ENCODE peak calls at places on chromosomes 6 and 20, in ten cellular contexts. F, J, I, V, M, A, K, Q, L and R are unnamed samples.

GRCh38 chr6:33621396-33622388 is 570 bp downstream of the ITPR3 start:
- DNase-seq in F (peak), J (no peak), I (no peak), V (peak), M (no peak), A (peak), K (no peak), Q (no peak), L (peak), R (peak)

GRCh38 chr6:41707565-41708200 is 27.7 kb downstream of the TFEB start:
- DNase-seq in F (no peak), J (no peak), I (no peak), V (no peak), M (no peak), A (no peak), K (no peak), Q (no peak), L (no peak), R (no peak)

GRCh38 chr20:31691646-31692275 is 30.9 kb downstream of the BCL2L1 start:
- DNase-seq in F (no peak), J (no peak), I (no peak), V (no peak), M (no peak), A (peak), K (peak), Q (no peak), L (peak), R (no peak)

GRCh38 chr6:169370666-169371343 is 117.2 kb upstream of the THBS2 start:
- DNase-seq in F (no peak), J (no peak), I (no peak), V (no peak), M (no peak), A (no peak), K (no peak), Q (no peak), L (no peak), R (peak)

GRCh38 chr20:17499041-17499440 is 32.1 kb downstream of the BFSP1 start:
- DNase-seq in F (no peak), J (no peak), I (no peak), V (no peak), M (no peak), A (peak), K (peak), Q (no peak), L (peak), R (peak)

GRCh38 chr6:39430968-39431523 is 108.5 kb upstream of the KCNK16 start:
- DNase-seq in F (peak), J (peak), I (no peak), V (peak), M (no peak), A (no peak), K (no peak), Q (no peak), L (peak), R (peak)

GRCh38 chr20:24273251-24273650 is 196.2 kb upstream of the SYNDIG1 start:
- DNase-seq in F (no peak), J (no peak), I (no peak), V (no peak), M (no peak), A (no peak), K (no peak), Q (no peak), L (no peak), R (no peak)

GRCh38 chr6:70843328-70843918 is 113.4 kb downstream of the B3GAT2 start:
- DNase-seq in F (no peak), J (no peak), I (no peak), V (no peak), M (no peak), A (no peak), K (no peak), Q (no peak), L (no peak), R (no peak)

GRCh38 chr6:47780510-47781356 is 1.1 kb upstream of the OPN5 start:
- DNase-seq in F (peak), J (peak), I (peak), V (peak), M (peak), A (peak), K (peak), Q (no peak), L (peak), R (peak)

GRCh38 chr20:8389381-8390368 is 257.6 kb downstream of the PLCB1 start:
- DNase-seq in F (no peak), J (no peak), I (peak), V (peak), M (peak), A (peak), K (peak), Q (no peak), L (peak), R (peak)

GRCh38 chr20:31542201-31542842 is 28.1 kb downstream of the HM13 start:
- DNase-seq in F (no peak), J (no peak), I (no peak), V (no peak), M (no peak), A (peak), K (no peak), Q (no peak), L (peak), R (peak)

GRCh38 chr6:109834595-109835437 is 143.3 kb upstream of the GPR6 start:
- DNase-seq in F (no peak), J (no peak), I (no peak), V (no peak), M (no peak), A (no peak), K (no peak), Q (no peak), L (no peak), R (no peak)

GRCh38 chr6:73509851-73510250 is 11.0 kb downstream of the EEF1A1 start:
- DNase-seq in F (no peak), J (no peak), I (no peak), V (no peak), M (no peak), A (no peak), K (no peak), Q (no peak), L (no peak), R (no peak)

GRCh38 chr20:2688041-2688591 is 4.5 kb upstream of the EBF4 start:
- DNase-seq in F (peak), J (no peak), I (peak), V (peak), M (peak), A (peak), K (peak), Q (no peak), L (no peak), R (peak)

GRCh38 chr6:125102411-125102810 is 51.2 kb upstream of the TPD52L1 start:
- DNase-seq in F (no peak), J (no peak), I (peak), V (no peak), M (no peak), A (no peak), K (no peak), Q (no peak), L (peak), R (no peak)

GRCh38 chr6:131286469-131287040 is 151.3 kb downstream of the AKAP7 start:
- DNase-seq in F (no peak), J (no peak), I (no peak), V (no peak), M (no peak), A (no peak), K (no peak), Q (no peak), L (no peak), R (no peak)

GRCh38 chr20:2537101-2537500 is 728 bp downstream of the TMC2 start:
- DNase-seq in F (no peak), J (no peak), I (no peak), V (no peak), M (no peak), A (no peak), K (no peak), Q (no peak), L (no peak), R (no peak)

GRCh38 chr6:27422651-27423332 is 34.2 kb downstream of the ZNF391 start:
- DNase-seq in F (no peak), J (no peak), I (peak), V (peak), M (no peak), A (peak), K (peak), Q (no peak), L (no peak), R (no peak)

GRCh38 chr6:5936140-5936539 is 70.6 kb downstream of the NRN1 start:
- DNase-seq in F (no peak), J (no peak), I (no peak), V (no peak), M (no peak), A (no peak), K (no peak), Q (no peak), L (peak), R (no peak)
- H3K4me3 ChIP-seq in F (no peak), J (no peak), I (no peak), V (no peak), M (no peak), A (no peak), K (no peak), Q (no peak), L (no peak), R (no peak)

DNA sequence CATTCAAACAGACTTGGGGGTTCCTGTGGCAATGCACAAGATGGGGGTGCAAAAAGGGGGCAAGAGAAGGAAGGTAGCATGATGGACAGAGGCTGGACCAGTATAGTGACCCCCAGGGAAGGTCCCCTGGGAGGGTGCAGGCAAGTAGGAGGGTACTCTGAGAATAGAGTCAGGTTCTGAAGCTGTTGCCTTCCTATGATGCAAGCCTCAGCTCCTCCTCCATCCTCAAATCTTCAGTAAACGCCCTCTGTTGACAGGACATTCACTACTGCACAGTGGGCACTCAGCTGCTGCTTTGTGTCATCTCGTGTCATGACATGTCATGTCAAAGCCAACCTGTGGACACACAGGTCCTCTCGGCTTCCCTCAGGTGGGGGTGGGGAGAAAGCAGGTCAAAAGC is 5.8 kb upstream of the SDCBP2 start:
- DNase-seq in F (no peak), J (no peak), I (no peak), V (no peak), M (peak), A (no peak), K (peak), Q (peak), L (no peak), R (peak)
- TF ChIP-seq CTCF in F (no peak), J (no peak), I (peak), V (no peak), M (peak), A (no peak), K (peak), Q (no peak), L (no peak), R (peak)

DNA sequence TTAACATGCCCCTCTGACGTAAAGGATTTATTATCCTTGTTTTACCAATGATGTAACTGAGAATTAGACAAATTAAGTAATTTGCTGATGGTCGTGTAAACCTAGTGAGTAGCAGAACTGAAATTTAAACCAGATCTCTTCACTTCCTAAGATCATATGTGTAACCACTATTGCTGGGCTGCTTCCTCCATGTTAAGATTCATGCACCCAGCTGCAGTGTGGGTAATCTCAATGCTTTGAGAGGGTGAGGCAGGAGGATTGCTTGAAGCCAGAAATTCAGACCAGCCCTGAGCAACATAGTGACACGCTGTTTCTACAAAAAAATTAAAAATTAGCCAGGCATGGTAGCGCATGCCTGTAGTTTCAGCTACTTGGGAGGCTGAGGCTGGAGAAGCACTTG is 97.9 kb downstream of the L3MBTL3 start:
- DNase-seq in F (no peak), J (no peak), I (no peak), V (no peak), M (no peak), A (no peak), K (no peak), Q (no peak), L (no peak), R (no peak)
- H3K4me3 ChIP-seq in F (no peak), J (no peak), I (no peak), V (no peak), M (no peak), A (no peak), K (no peak), Q (no peak), L (no peak), R (no peak)

DNA sequence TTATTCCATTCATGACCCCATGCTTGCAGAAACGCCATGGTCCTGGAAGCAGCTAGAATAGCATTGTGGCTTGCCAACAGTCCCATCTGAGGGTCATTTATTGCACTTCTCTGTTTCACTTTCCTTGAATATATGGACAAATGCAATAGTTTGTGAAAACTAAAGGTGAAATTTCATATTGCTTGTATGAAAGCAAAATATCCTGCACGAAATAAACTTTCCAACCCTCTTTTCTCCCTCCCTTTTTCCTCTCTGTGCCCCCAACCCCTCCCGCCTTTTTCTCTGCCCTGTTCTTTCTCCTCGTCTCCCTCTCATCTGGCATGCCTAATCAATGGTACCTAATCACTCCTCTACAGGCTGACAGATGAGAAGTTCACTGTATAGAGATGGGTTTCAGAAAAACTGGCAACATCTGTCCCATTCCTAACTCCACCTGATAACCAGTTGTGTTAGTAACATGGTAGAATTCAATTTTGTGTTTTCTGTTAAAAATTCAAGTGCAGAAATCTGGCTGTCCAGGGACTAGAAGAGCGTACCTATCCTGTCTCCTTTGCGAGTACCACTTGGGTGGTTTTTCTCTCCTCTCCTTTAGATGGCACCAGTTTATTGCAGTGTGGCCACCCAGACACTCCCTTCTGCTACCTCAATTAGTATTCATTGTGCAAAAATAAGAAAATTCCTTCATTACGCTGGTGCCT is 198.6 kb downstream of the FOXA2 start:
- DNase-seq in F (no peak), J (no peak), I (no peak), V (no peak), M (no peak), A (no peak), K (no peak), Q (no peak), L (no peak), R (peak)
- TF ChIP-seq CTCF in F (no peak), J (no peak), I (no peak), V (no peak), M (peak), A (peak), K (no peak), Q (no peak), L (no peak), R (peak)

DNA sequence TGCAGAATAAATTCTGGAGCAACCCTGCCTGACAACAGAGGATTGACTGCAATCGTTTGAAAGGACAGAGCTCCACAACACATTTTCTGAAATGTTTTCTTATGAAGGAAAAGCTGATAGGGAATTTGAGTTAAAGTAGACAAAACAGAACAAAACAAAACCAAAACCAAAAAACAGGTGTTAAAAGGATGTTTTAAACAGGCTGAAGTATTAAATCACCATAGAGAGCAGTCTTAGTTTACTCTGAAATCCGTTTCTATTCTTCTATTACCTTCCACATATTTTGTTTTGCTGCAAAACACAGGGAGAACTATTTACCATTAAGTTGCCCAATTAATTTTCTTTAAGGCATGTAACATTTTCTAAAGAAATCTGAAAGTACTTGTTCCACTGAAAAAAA is 93.4 kb upstream of the MLIP start:
- DNase-seq in F (no peak), J (no peak), I (no peak), V (no peak), M (no peak), A (no peak), K (no peak), Q (no peak), L (no peak), R (no peak)
- H3K4me3 ChIP-seq in F (no peak), J (no peak), I (no peak), V (no peak), M (no peak), A (no peak), K (no peak), Q (no peak), L (no peak), R (no peak)

GRCh38 chr6:155645328-155645727 is 189.7 kb upstream of the NOX3 start:
- DNase-seq in F (no peak), J (no peak), I (peak), V (no peak), M (no peak), A (peak), K (peak), Q (no peak), L (no peak), R (peak)

GRCh38 chr6:155646443-155646842 is 190.8 kb upstream of the NOX3 start:
- DNase-seq in F (no peak), J (no peak), I (peak), V (no peak), M (no peak), A (no peak), K (peak), Q (no peak), L (no peak), R (peak)

GRCh38 chr6:155638200-155638599 is 182.6 kb upstream of the NOX3 start:
- DNase-seq in F (no peak), J (no peak), I (no peak), V (no peak), M (no peak), A (no peak), K (no peak), Q (no peak), L (no peak), R (no peak)

GRCh38 chr6:155647354-155647753 is 191.7 kb upstream of the NOX3 start:
- DNase-seq in F (no peak), J (no peak), I (no peak), V (no peak), M (no peak), A (no peak), K (no peak), Q (no peak), L (no peak), R (no peak)

DNA sequence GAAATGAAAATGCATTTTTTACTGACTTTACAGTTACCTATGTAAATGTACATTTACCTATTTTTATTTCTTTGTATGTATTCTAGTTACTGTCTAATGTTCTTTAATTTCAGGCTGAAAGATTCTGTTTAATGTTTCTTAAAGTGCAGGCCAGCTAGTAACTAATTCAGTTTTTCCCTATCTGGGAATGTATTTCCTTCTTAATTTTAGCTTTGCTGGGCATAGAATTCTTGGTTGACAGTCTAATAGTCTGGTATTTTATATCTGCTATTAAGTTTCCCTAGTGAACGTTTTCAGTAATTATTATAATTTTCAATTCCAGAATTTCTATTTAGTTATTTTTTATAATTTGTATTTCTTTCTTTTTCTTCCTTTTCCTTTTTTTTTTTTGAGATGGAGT is 186.0 kb upstream of the NOX3 start:
- DNase-seq in F (no peak), J (no peak), I (no peak), V (no peak), M (no peak), A (no peak), K (no peak), Q (no peak), L (no peak), R (no peak)
- TF ChIP-seq CTCF in F (no peak), J (no peak), I (no peak), V (no peak), M (no peak), A (no peak), K (no peak), Q (no peak), L (no peak), R (no peak)